ENCODE peak calls at places on chromosomes 7 and 10, in seven cellular contexts. L, X, F, Y, H, Q and W are unnamed samples.

GRCh38 chr10:69458426-69459100 is 7.3 kb downstream of the TSPAN15 start:
- DNase-seq in Y (peak; percentile 71), X (no peak), Q (peak; percentile 29), F (no peak), H (no peak), L (no peak), W (no peak)

GRCh38 chr7:116139007-116139406 is 71.3 kb upstream of the TES start:
- DNase-seq in Y (no peak), H (no peak), L (no peak), F (peak; percentile 26), X (no peak), Q (no peak), W (no peak)

GRCh38 chr10:118798186-118798811 is 43.5 kb upstream of the CACUL1 start:
- DNase-seq in X (no peak), F (peak; percentile 37), L (no peak), Q (peak; percentile 20), Y (no peak), H (no peak), W (no peak)

GRCh38 chr7:94274828-94275227 is 119.9 kb upstream of the COL1A2 start:
- DNase-seq in X (peak; percentile 1), Q (no peak), L (no peak), F (no peak), Y (no peak), H (no peak), W (no peak)

GRCh38 chr7:150410131-150410530 is 31.0 kb downstream of the ZNF775 start:
- DNase-seq in L (no peak), H (no peak), Y (peak; percentile 59), X (no peak), Q (no peak), F (no peak), W (no peak)

GRCh38 chr7:117249696-117250095 is 73.2 kb downstream of the WNT2 start:
- DNase-seq in Y (no peak), X (no peak), H (no peak), Q (no peak), L (no peak), F (peak; percentile 25), W (no peak)

GRCh38 chr7:18262054-18262453 is 233.5 kb upstream of the HDAC9 start:
- DNase-seq in H (no peak), F (no peak), Y (no peak), L (no peak), X (no peak), Q (no peak), W (no peak)

GRCh38 chr10:14758994-14759664 is 15.6 kb downstream of the FAM107B start:
- DNase-seq in Y (no peak), H (no peak), Q (no peak), L (no peak), X (no peak), F (no peak), W (no peak)

GRCh38 chr10:102535481-102536147 is 31.8 kb downstream of the SUFU start:
- DNase-seq in Y (no peak), Q (no peak), H (no peak), X (no peak), F (no peak), L (no peak), W (no peak)

GRCh38 chr10:62653254-62653653 is 151.3 kb upstream of the ADO start:
- DNase-seq in L (no peak), X (no peak), H (no peak), Q (no peak), Y (no peak), F (no peak), W (no peak)

GRCh38 chr7:79064187-79064823 is 389.2 kb downstream of the MAGI2 start:
- DNase-seq in Q (peak; percentile 5), X (no peak), L (no peak), Y (no peak), F (no peak), H (no peak), W (no peak)

GRCh38 chr10:44925224-44925623 is 14.1 kb downstream of the TMEM72 start:
- DNase-seq in H (peak; percentile 1), X (no peak), F (peak; percentile 10), Q (peak; percentile 27), L (no peak), Y (peak; percentile 34), W (no peak)

GRCh38 chr10:5685764-5686240 is 1.2 kb downstream of the TASOR2 start:
- DNase-seq in L (no peak), Y (no peak), Q (peak; percentile 43), F (peak; percentile 27), H (no peak), X (no peak), W (no peak)

GRCh38 chr7:127886248-127886647 is 145.0 kb downstream of the LRRC4 start:
- DNase-seq in X (no peak), Q (no peak), Y (no peak), L (no peak), H (no peak), F (peak; percentile 22), W (no peak)

GRCh38 chr10:32054087-32054486 is 2.1 kb downstream of the KIF5B start:
- DNase-seq in X (no peak), Y (peak; percentile 75), H (no peak), Q (peak; percentile 66), L (no peak), F (peak; percentile 60), W (peak; percentile 16)

GRCh38 chr10:118672163-118672562 is 76.7 kb upstream of the PRLHR start:
- DNase-seq in F (no peak), X (no peak), Q (no peak), Y (no peak), L (no peak), H (no peak), W (no peak)